ENCODE peak calls at places on chromosome 12, in nine cellular contexts. One of them, this sample, is unnamed.

GRCh38 chr12:122963928-122964240 is 2.4 kb downstream of the ABCB9 start:
- DNase-seq in endothelial cell: no peak
- DNase-seq in NCI-H774: no peak
- DNase-seq in T-helper 9 cell: no peak
- DNase-seq in left kidney: no peak
- DNase-seq in CD4-positive, alpha-beta T cell: no peak
- DNase-seq in EL: no peak
- DNase-seq in T follicular helper cell: no peak
- DNase-seq in HepG2: no peak
- DNase-seq in this sample: no peak

GRCh38 chr12:78210494-78210860 is 379.8 kb downstream of the NAV3 start:
- DNase-seq in endothelial cell: no peak
- DNase-seq in NCI-H774: no peak
- DNase-seq in T-helper 9 cell: no peak
- DNase-seq in left kidney: no peak
- DNase-seq in CD4-positive, alpha-beta T cell: no peak
- DNase-seq in EL: no peak
- DNase-seq in T follicular helper cell: no peak
- DNase-seq in HepG2: no peak
- DNase-seq in this sample: no peak

GRCh38 chr12:13573698-13574321 is 377.3 kb downstream of the EMP1 start:
- DNase-seq in endothelial cell: no peak
- DNase-seq in NCI-H774: no peak
- DNase-seq in T-helper 9 cell: no peak
- DNase-seq in left kidney: no peak
- DNase-seq in CD4-positive, alpha-beta T cell: no peak
- DNase-seq in EL: peak; percentile 79
- DNase-seq in T follicular helper cell: no peak
- DNase-seq in HepG2: no peak
- DNase-seq in this sample: no peak

GRCh38 chr12:92928431-92928961 is 599 bp downstream of the EEA1 start:
- DNase-seq in endothelial cell: no peak
- DNase-seq in NCI-H774: no peak
- DNase-seq in T-helper 9 cell: peak; percentile 15
- DNase-seq in left kidney: no peak
- DNase-seq in CD4-positive, alpha-beta T cell: peak; percentile 7
- DNase-seq in EL: peak; percentile 33
- DNase-seq in T follicular helper cell: peak; percentile 10
- DNase-seq in HepG2: no peak
- DNase-seq in this sample: no peak

GRCh38 chr12:17381211-17381610 is 708.8 kb downstream of the RERGL start:
- DNase-seq in endothelial cell: no peak
- DNase-seq in NCI-H774: no peak
- DNase-seq in T-helper 9 cell: no peak
- DNase-seq in left kidney: no peak
- DNase-seq in CD4-positive, alpha-beta T cell: no peak
- DNase-seq in EL: no peak
- DNase-seq in T follicular helper cell: no peak
- DNase-seq in HepG2: no peak
- DNase-seq in this sample: no peak

GRCh38 chr12:117331691-117332090 is 29.7 kb downstream of the NOS1 start:
- DNase-seq in endothelial cell: no peak
- DNase-seq in NCI-H774: no peak
- DNase-seq in T-helper 9 cell: no peak
- DNase-seq in left kidney: peak; percentile 33
- DNase-seq in CD4-positive, alpha-beta T cell: no peak
- DNase-seq in EL: no peak
- DNase-seq in T follicular helper cell: no peak
- DNase-seq in HepG2: peak; percentile 26
- DNase-seq in this sample: no peak

GRCh38 chr12:122003646-122004611 is 17.8 kb upstream of the BCL7A start:
- DNase-seq in endothelial cell: no peak
- DNase-seq in NCI-H774: no peak
- DNase-seq in T-helper 9 cell: no peak
- DNase-seq in left kidney: no peak
- DNase-seq in CD4-positive, alpha-beta T cell: no peak
- DNase-seq in EL: peak; percentile 22
- DNase-seq in T follicular helper cell: no peak
- DNase-seq in HepG2: no peak
- DNase-seq in this sample: no peak

GRCh38 chr12:93025145-93026103 is 96.3 kb upstream of the EEA1 start:
- DNase-seq in endothelial cell: peak; percentile 6
- DNase-seq in NCI-H774: peak; percentile 26
- DNase-seq in T-helper 9 cell: no peak
- DNase-seq in left kidney: peak; percentile 69
- DNase-seq in CD4-positive, alpha-beta T cell: no peak
- DNase-seq in EL: peak; percentile 40
- DNase-seq in T follicular helper cell: no peak
- DNase-seq in HepG2: no peak
- DNase-seq in this sample: no peak

GRCh38 chr12:2683283-2684025 is 111.3 kb upstream of the FKBP4 start:
- DNase-seq in endothelial cell: no peak
- DNase-seq in NCI-H774: no peak
- DNase-seq in T-helper 9 cell: no peak
- DNase-seq in left kidney: no peak
- DNase-seq in CD4-positive, alpha-beta T cell: no peak
- DNase-seq in EL: no peak
- DNase-seq in T follicular helper cell: no peak
- DNase-seq in HepG2: no peak
- DNase-seq in this sample: no peak

GRCh38 chr12:3458041-3458440 is 33.0 kb upstream of the PRMT8 start:
- DNase-seq in endothelial cell: no peak
- DNase-seq in NCI-H774: no peak
- DNase-seq in T-helper 9 cell: no peak
- DNase-seq in left kidney: no peak
- DNase-seq in CD4-positive, alpha-beta T cell: no peak
- DNase-seq in EL: peak; percentile 18
- DNase-seq in T follicular helper cell: no peak
- DNase-seq in HepG2: no peak
- DNase-seq in this sample: no peak

GRCh38 chr12:101570022-101570421 is 24.7 kb upstream of the MYBPC1 start:
- DNase-seq in endothelial cell: no peak
- DNase-seq in NCI-H774: peak; percentile 14
- DNase-seq in T-helper 9 cell: no peak
- DNase-seq in left kidney: peak; percentile 60
- DNase-seq in CD4-positive, alpha-beta T cell: no peak
- DNase-seq in EL: peak; percentile 42
- DNase-seq in T follicular helper cell: no peak
- DNase-seq in HepG2: peak; percentile 81
- DNase-seq in this sample: peak; percentile 57

GRCh38 chr12:131272415-131272814 is 318.7 kb downstream of the ADGRD1 start:
- DNase-seq in endothelial cell: no peak
- DNase-seq in NCI-H774: no peak
- DNase-seq in T-helper 9 cell: no peak
- DNase-seq in left kidney: no peak
- DNase-seq in CD4-positive, alpha-beta T cell: no peak
- DNase-seq in EL: no peak
- DNase-seq in T follicular helper cell: no peak
- DNase-seq in HepG2: no peak
- DNase-seq in this sample: no peak

GRCh38 chr12:102216086-102216691 is 18.6 kb upstream of the PMCH start:
- DNase-seq in endothelial cell: no peak
- DNase-seq in NCI-H774: no peak
- DNase-seq in T-helper 9 cell: no peak
- DNase-seq in left kidney: no peak
- DNase-seq in CD4-positive, alpha-beta T cell: no peak
- DNase-seq in EL: peak; percentile 67
- DNase-seq in T follicular helper cell: no peak
- DNase-seq in HepG2: no peak
- DNase-seq in this sample: no peak

GRCh38 chr12:120529641-120530314 is 820 bp upstream of the COQ5 start:
- DNase-seq in endothelial cell: peak; percentile 6
- DNase-seq in NCI-H774: peak; percentile 39
- DNase-seq in T-helper 9 cell: no peak
- DNase-seq in left kidney: peak; percentile 83
- DNase-seq in CD4-positive, alpha-beta T cell: no peak
- DNase-seq in EL: peak; percentile 45
- DNase-seq in T follicular helper cell: no peak
- DNase-seq in HepG2: peak; percentile 68
- DNase-seq in this sample: peak; percentile 49

GRCh38 chr12:44972746-44973421 is 78.0 kb downstream of the DBX2 start:
- DNase-seq in endothelial cell: no peak
- DNase-seq in NCI-H774: peak; percentile 21
- DNase-seq in T-helper 9 cell: no peak
- DNase-seq in left kidney: peak; percentile 39
- DNase-seq in CD4-positive, alpha-beta T cell: no peak
- DNase-seq in EL: peak; percentile 8
- DNase-seq in T follicular helper cell: no peak
- DNase-seq in HepG2: peak; percentile 16
- DNase-seq in this sample: peak; percentile 11

GRCh38 chr12:26748412-26748740 is 84.6 kb downstream of the ITPR2 start:
- DNase-seq in endothelial cell: no peak
- DNase-seq in NCI-H774: no peak
- DNase-seq in T-helper 9 cell: no peak
- DNase-seq in left kidney: no peak
- DNase-seq in CD4-positive, alpha-beta T cell: no peak
- DNase-seq in EL: no peak
- DNase-seq in T follicular helper cell: no peak
- DNase-seq in HepG2: no peak
- DNase-seq in this sample: no peak

GRCh38 chr12:32115404-32116104 is 8.9 kb downstream of the BICD1 start:
- DNase-seq in endothelial cell: no peak
- DNase-seq in NCI-H774: no peak
- DNase-seq in T-helper 9 cell: no peak
- DNase-seq in left kidney: peak; percentile 41
- DNase-seq in CD4-positive, alpha-beta T cell: no peak
- DNase-seq in EL: peak; percentile 99
- DNase-seq in T follicular helper cell: no peak
- DNase-seq in HepG2: no peak
- DNase-seq in this sample: no peak

GRCh38 chr12:66403746-66404145 is 101.5 kb downstream of the HELB start:
- DNase-seq in endothelial cell: no peak
- DNase-seq in NCI-H774: peak; percentile 17
- DNase-seq in T-helper 9 cell: no peak
- DNase-seq in left kidney: no peak
- DNase-seq in CD4-positive, alpha-beta T cell: no peak
- DNase-seq in EL: no peak
- DNase-seq in T follicular helper cell: no peak
- DNase-seq in HepG2: no peak
- DNase-seq in this sample: no peak

GRCh38 chr12:88194868-88195267 is 52.8 kb downstream of the TMTC3 start:
- DNase-seq in endothelial cell: no peak
- DNase-seq in NCI-H774: no peak
- DNase-seq in T-helper 9 cell: no peak
- DNase-seq in left kidney: no peak
- DNase-seq in CD4-positive, alpha-beta T cell: no peak
- DNase-seq in EL: no peak
- DNase-seq in T follicular helper cell: no peak
- DNase-seq in HepG2: no peak
- DNase-seq in this sample: no peak

GRCh38 chr12:6821674-6822433 is at the start of gene GPR162:
- DNase-seq in endothelial cell: peak; percentile 45
- DNase-seq in NCI-H774: peak; percentile 56
- DNase-seq in T-helper 9 cell: no peak
- DNase-seq in left kidney: peak; percentile 97
- DNase-seq in CD4-positive, alpha-beta T cell: no peak
- DNase-seq in EL: peak; percentile 64
- DNase-seq in T follicular helper cell: no peak
- DNase-seq in HepG2: no peak
- DNase-seq in this sample: peak; percentile 71

GRCh38 chr12:112514926-112515642 is 96.3 kb downstream of the PTPN11 start:
- DNase-seq in endothelial cell: no peak
- DNase-seq in NCI-H774: no peak
- DNase-seq in T-helper 9 cell: no peak
- DNase-seq in left kidney: no peak
- DNase-seq in CD4-positive, alpha-beta T cell: no peak
- DNase-seq in EL: no peak
- DNase-seq in T follicular helper cell: no peak
- DNase-seq in HepG2: no peak
- DNase-seq in this sample: no peak

GRCh38 chr12:127479256-127479655 is 787.7 kb upstream of the TMEM132C start:
- DNase-seq in endothelial cell: no peak
- DNase-seq in NCI-H774: no peak
- DNase-seq in T-helper 9 cell: no peak
- DNase-seq in left kidney: peak; percentile 40
- DNase-seq in CD4-positive, alpha-beta T cell: no peak
- DNase-seq in EL: no peak
- DNase-seq in T follicular helper cell: no peak
- DNase-seq in HepG2: no peak
- DNase-seq in this sample: no peak

GRCh38 chr12:52543985-52544888 is 8.7 kb downstream of the KRT71 start:
- DNase-seq in endothelial cell: no peak
- DNase-seq in NCI-H774: no peak
- DNase-seq in T-helper 9 cell: no peak
- DNase-seq in left kidney: no peak
- DNase-seq in CD4-positive, alpha-beta T cell: no peak
- DNase-seq in EL: no peak
- DNase-seq in T follicular helper cell: no peak
- DNase-seq in HepG2: no peak
- DNase-seq in this sample: peak; percentile 21

GRCh38 chr12:118061011-118061875 is at the start of gene WSB2:
- DNase-seq in endothelial cell: peak; percentile 71
- DNase-seq in NCI-H774: peak; percentile 73
- DNase-seq in T-helper 9 cell: peak; percentile 50
- DNase-seq in left kidney: peak; percentile 84
- DNase-seq in CD4-positive, alpha-beta T cell: peak; percentile 36
- DNase-seq in EL: peak; percentile 69
- DNase-seq in T follicular helper cell: peak; percentile 33
- DNase-seq in HepG2: no peak
- DNase-seq in this sample: peak; percentile 32

GRCh38 chr12:65952737-65953209 is 128.5 kb downstream of the HMGA2 start:
- DNase-seq in endothelial cell: no peak
- DNase-seq in NCI-H774: no peak
- DNase-seq in T-helper 9 cell: no peak
- DNase-seq in left kidney: no peak
- DNase-seq in CD4-positive, alpha-beta T cell: no peak
- DNase-seq in EL: peak; percentile 73
- DNase-seq in T follicular helper cell: no peak
- DNase-seq in HepG2: peak; percentile 29
- DNase-seq in this sample: no peak

GRCh38 chr12:58794859-58795258 is 125.4 kb downstream of the LRIG3 start:
- DNase-seq in endothelial cell: no peak
- DNase-seq in NCI-H774: no peak
- DNase-seq in T-helper 9 cell: no peak
- DNase-seq in left kidney: no peak
- DNase-seq in CD4-positive, alpha-beta T cell: no peak
- DNase-seq in EL: no peak
- DNase-seq in T follicular helper cell: no peak
- DNase-seq in HepG2: no peak
- DNase-seq in this sample: no peak

GRCh38 chr12:130981156-130981789 is 27.6 kb downstream of the ADGRD1 start:
- DNase-seq in endothelial cell: no peak
- DNase-seq in NCI-H774: no peak
- DNase-seq in T-helper 9 cell: no peak
- DNase-seq in left kidney: peak; percentile 85
- DNase-seq in CD4-positive, alpha-beta T cell: no peak
- DNase-seq in EL: no peak
- DNase-seq in T follicular helper cell: no peak
- DNase-seq in HepG2: no peak
- DNase-seq in this sample: no peak

GRCh38 chr12:96170328-96170727 is 23.8 kb upstream of the ELK3 start:
- DNase-seq in endothelial cell: no peak
- DNase-seq in NCI-H774: no peak
- DNase-seq in T-helper 9 cell: no peak
- DNase-seq in left kidney: no peak
- DNase-seq in CD4-positive, alpha-beta T cell: no peak
- DNase-seq in EL: no peak
- DNase-seq in T follicular helper cell: no peak
- DNase-seq in HepG2: no peak
- DNase-seq in this sample: no peak

GRCh38 chr12:6607751-6608591 is 792 bp upstream of the CHD4 start:
- DNase-seq in endothelial cell: no peak
- DNase-seq in NCI-H774: peak; percentile 91
- DNase-seq in T-helper 9 cell: peak; percentile 61
- DNase-seq in left kidney: peak; percentile 92
- DNase-seq in CD4-positive, alpha-beta T cell: peak; percentile 24
- DNase-seq in EL: peak; percentile 65
- DNase-seq in T follicular helper cell: peak; percentile 62
- DNase-seq in HepG2: peak; percentile 56
- DNase-seq in this sample: peak; percentile 73

GRCh38 chr12:59657266-59657665 is 61.4 kb downstream of the SLC16A7 start:
- DNase-seq in endothelial cell: no peak
- DNase-seq in NCI-H774: no peak
- DNase-seq in T-helper 9 cell: no peak
- DNase-seq in left kidney: no peak
- DNase-seq in CD4-positive, alpha-beta T cell: no peak
- DNase-seq in EL: peak; percentile 52
- DNase-seq in T follicular helper cell: no peak
- DNase-seq in HepG2: no peak
- DNase-seq in this sample: no peak

GRCh38 chr12:78403136-78403535 is 461.4 kb upstream of the SYT1 start:
- DNase-seq in endothelial cell: no peak
- DNase-seq in NCI-H774: no peak
- DNase-seq in T-helper 9 cell: no peak
- DNase-seq in left kidney: no peak
- DNase-seq in CD4-positive, alpha-beta T cell: no peak
- DNase-seq in EL: peak; percentile 86
- DNase-seq in T follicular helper cell: no peak
- DNase-seq in HepG2: no peak
- DNase-seq in this sample: no peak

This sample was measured in HuH-7.